ENCODE peak calls at places on chromosome 18, in five cellular contexts. One of them, this sample, is unnamed.
A peak's percentile ranks its signal among the peaks of the same experiment; 100 is the strongest.

GRCh38 chr18:9536354-9537152 is 61.2 kb downstream of the RALBP1 start:
- DNase-seq in GM12878: no peak
- DNase-seq in H1: no peak
- DNase-seq in HepG2: no peak
- DNase-seq in NT2/D1: no peak
- DNase-seq in this sample: no peak

GRCh38 chr18:51029378-51029693 is 677 bp upstream of the SMAD4 start:
- DNase-seq in GM12878: no peak
- DNase-seq in H1: no peak
- DNase-seq in HepG2: no peak
- DNase-seq in NT2/D1: no peak
- DNase-seq in this sample: no peak

GRCh38 chr18:33269223-33269622 is 171.3 kb downstream of the CCDC178 start:
- DNase-seq in GM12878: no peak
- DNase-seq in H1: no peak
- DNase-seq in HepG2: no peak
- DNase-seq in NT2/D1: no peak
- DNase-seq in this sample: no peak

GRCh38 chr18:73509460-73509859 is 638.2 kb downstream of the FBXO15 start:
- DNase-seq in GM12878: no peak
- DNase-seq in H1: no peak
- DNase-seq in HepG2: no peak
- DNase-seq in NT2/D1: no peak
- DNase-seq in this sample: no peak

GRCh38 chr18:76006151-76006550 is 488.9 kb downstream of the ZNF516 start:
- DNase-seq in GM12878: no peak
- DNase-seq in H1: no peak
- DNase-seq in HepG2: no peak
- DNase-seq in NT2/D1: no peak
- DNase-seq in this sample: no peak

GRCh38 chr18:45168883-45169585 is 446.2 kb upstream of the SLC14A2 start:
- DNase-seq in GM12878: no peak
- DNase-seq in H1: no peak
- DNase-seq in HepG2: no peak
- DNase-seq in NT2/D1: no peak
- DNase-seq in this sample: no peak

GRCh38 chr18:10525563-10526210 is at the start of gene NAPG:
- DNase-seq in GM12878: peak; percentile 82
- DNase-seq in H1: peak; percentile 80
- DNase-seq in HepG2: peak; percentile 81
- DNase-seq in NT2/D1: peak; percentile 78
- DNase-seq in this sample: peak; percentile 89

GRCh38 chr18:11458447-11458846 is 150.9 kb upstream of the SLC35G4 start:
- DNase-seq in GM12878: no peak
- DNase-seq in H1: no peak
- DNase-seq in HepG2: no peak
- DNase-seq in NT2/D1: no peak
- DNase-seq in this sample: no peak

GRCh38 chr18:30094556-30094955 is 948.0 kb downstream of the DSC3 start:
- DNase-seq in GM12878: no peak
- DNase-seq in H1: no peak
- DNase-seq in HepG2: no peak
- DNase-seq in NT2/D1: no peak
- DNase-seq in this sample: no peak

GRCh38 chr18:53380063-53380639 is 844.3 kb downstream of the MBD2 start:
- DNase-seq in GM12878: peak; percentile 3
- DNase-seq in H1: no peak
- DNase-seq in HepG2: peak; percentile 7
- DNase-seq in NT2/D1: peak; percentile 13
- DNase-seq in this sample: peak; percentile 3

GRCh38 chr18:2921778-2922177 is 75.0 kb downstream of the EMILIN2 start:
- DNase-seq in GM12878: no peak
- DNase-seq in H1: no peak
- DNase-seq in HepG2: no peak
- DNase-seq in NT2/D1: no peak
- DNase-seq in this sample: no peak

GRCh38 chr18:31516432-31516831 is 18.5 kb downstream of the DSG2 start:
- DNase-seq in GM12878: no peak
- DNase-seq in H1: no peak
- DNase-seq in HepG2: no peak
- DNase-seq in NT2/D1: no peak
- DNase-seq in this sample: no peak

GRCh38 chr18:64202836-64203235 is 53.9 kb upstream of the LINC00305 start:
- DNase-seq in GM12878: no peak
- DNase-seq in H1: no peak
- DNase-seq in HepG2: no peak
- DNase-seq in NT2/D1: no peak
- DNase-seq in this sample: no peak

GRCh38 chr18:64207818-64208217 is 58.9 kb upstream of the LINC00305 start:
- DNase-seq in GM12878: no peak
- DNase-seq in H1: no peak
- DNase-seq in HepG2: no peak
- DNase-seq in NT2/D1: no peak
- DNase-seq in this sample: no peak

GRCh38 chr18:64203295-64203694 is 54.4 kb upstream of the LINC00305 start:
- DNase-seq in GM12878: no peak
- DNase-seq in H1: no peak
- DNase-seq in HepG2: no peak
- DNase-seq in NT2/D1: no peak
- DNase-seq in this sample: no peak

GRCh38 chr18:64201781-64202180 is 52.9 kb upstream of the LINC00305 start:
- DNase-seq in GM12878: no peak
- DNase-seq in H1: no peak
- DNase-seq in HepG2: no peak
- DNase-seq in NT2/D1: no peak
- DNase-seq in this sample: no peak

GRCh38 chr18:64202229-64202835 is 53.4 kb upstream of the LINC00305 start:
- DNase-seq in GM12878: peak; percentile 12
- DNase-seq in H1: no peak
- DNase-seq in HepG2: no peak
- DNase-seq in NT2/D1: no peak
- DNase-seq in this sample: no peak
- TF ChIP-seq SUZ12 in GM12878: no peak
- TF ChIP-seq SUZ12 in H1: no peak
- TF ChIP-seq SUZ12 in HepG2: no peak
- TF ChIP-seq SUZ12 in NT2/D1: no peak
- TF ChIP-seq SUZ12 in this sample: no peak

GRCh38 chr18:8174758-8175157 is 434.5 kb upstream of the RAB12 start:
- DNase-seq in GM12878: no peak
- DNase-seq in H1: no peak
- DNase-seq in HepG2: no peak
- DNase-seq in NT2/D1: no peak
- DNase-seq in this sample: no peak
- TF ChIP-seq SUZ12 in GM12878: no peak
- TF ChIP-seq SUZ12 in H1: no peak
- TF ChIP-seq SUZ12 in HepG2: no peak
- TF ChIP-seq SUZ12 in NT2/D1: no peak
- TF ChIP-seq SUZ12 in this sample: no peak

GRCh38 chr18:59537581-59537980 is 159.6 kb downstream of the CCBE1 start:
- DNase-seq in GM12878: no peak
- DNase-seq in H1: no peak
- DNase-seq in HepG2: no peak
- DNase-seq in NT2/D1: no peak
- DNase-seq in this sample: no peak

GRCh38 chr18:59536181-59536580 is 161.0 kb downstream of the CCBE1 start:
- DNase-seq in GM12878: no peak
- DNase-seq in H1: no peak
- DNase-seq in HepG2: no peak
- DNase-seq in NT2/D1: no peak
- DNase-seq in this sample: no peak

GRCh38 chr18:59539108-59539507 is 158.1 kb downstream of the CCBE1 start:
- DNase-seq in GM12878: no peak
- DNase-seq in H1: no peak
- DNase-seq in HepG2: no peak
- DNase-seq in NT2/D1: no peak
- DNase-seq in this sample: no peak

GRCh38 chr18:59540819-59541218 is 156.4 kb downstream of the CCBE1 start:
- DNase-seq in GM12878: no peak
- DNase-seq in H1: no peak
- DNase-seq in HepG2: no peak
- DNase-seq in NT2/D1: no peak
- DNase-seq in this sample: no peak

DNA sequence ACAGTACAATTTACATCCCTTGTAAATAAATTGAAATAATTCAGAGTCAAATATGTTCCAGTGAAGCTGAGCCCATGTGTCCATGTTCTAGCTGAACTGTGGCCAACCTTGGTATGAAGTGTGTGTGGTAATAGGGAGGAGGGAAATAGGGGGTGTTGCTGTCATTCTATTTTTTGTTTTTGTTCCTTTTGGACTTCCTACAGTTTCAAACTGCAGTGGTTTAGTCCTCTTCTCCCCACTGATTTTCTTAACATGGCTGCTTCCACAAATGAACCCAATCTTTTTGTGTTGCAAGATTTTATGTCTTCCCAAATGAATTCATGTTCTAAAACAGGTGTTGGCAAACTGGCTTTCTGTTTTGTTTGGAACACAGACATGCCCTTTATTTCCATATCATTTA is 156.9 kb downstream of the CCBE1 start:
- DNase-seq in GM12878: no peak
- DNase-seq in H1: no peak
- DNase-seq in HepG2: no peak
- DNase-seq in NT2/D1: no peak
- DNase-seq in this sample: no peak
- TF ChIP-seq SUZ12 in GM12878: no peak
- TF ChIP-seq SUZ12 in H1: no peak
- TF ChIP-seq SUZ12 in HepG2: no peak
- TF ChIP-seq SUZ12 in NT2/D1: no peak
- TF ChIP-seq SUZ12 in this sample: no peak

GRCh38 chr18:58362027-58362575 is 266.8 kb downstream of the ALPK2 start:
- DNase-seq in GM12878: no peak
- DNase-seq in H1: no peak
- DNase-seq in HepG2: no peak
- DNase-seq in NT2/D1: no peak
- DNase-seq in this sample: no peak
- TF ChIP-seq SUZ12 in GM12878: no peak
- TF ChIP-seq SUZ12 in H1: no peak
- TF ChIP-seq SUZ12 in HepG2: no peak
- TF ChIP-seq SUZ12 in NT2/D1: no peak
- TF ChIP-seq SUZ12 in this sample: no peak

DNA sequence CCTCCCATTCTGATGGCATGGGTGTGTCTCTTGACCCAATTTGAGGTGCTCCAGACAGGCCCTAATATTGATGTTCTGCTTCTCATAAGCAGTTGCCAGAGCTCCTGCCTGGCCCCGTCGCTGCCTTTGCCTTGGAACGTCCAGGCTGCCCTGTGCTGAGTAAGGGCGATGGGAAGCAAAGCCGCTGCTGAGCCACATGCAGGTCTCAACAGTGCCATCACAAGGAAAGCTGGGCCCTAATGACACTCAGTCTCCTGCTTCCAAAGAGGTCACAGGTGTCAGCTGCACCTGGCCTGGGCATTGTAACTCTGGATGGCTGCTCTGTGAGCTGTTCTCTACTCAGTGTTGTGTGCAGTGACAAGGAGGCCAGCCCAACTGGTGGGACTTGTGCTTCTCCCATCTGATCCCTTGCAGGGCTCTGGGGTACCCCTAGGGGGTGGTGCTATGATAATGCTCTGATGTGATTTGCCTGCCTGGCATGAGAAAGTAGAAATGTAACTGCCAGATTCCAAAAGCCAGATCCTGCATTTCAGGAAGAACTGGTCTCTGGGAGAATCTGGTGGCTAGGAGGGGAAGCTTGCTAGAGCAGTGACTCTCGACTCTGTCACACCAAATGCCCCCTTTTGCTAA is 8.7 kb downstream of the TTC39C start:
- DNase-seq in GM12878: no peak
- DNase-seq in H1: no peak
- DNase-seq in HepG2: peak; percentile 9
- DNase-seq in NT2/D1: no peak
- DNase-seq in this sample: no peak
- TF ChIP-seq SUZ12 in GM12878: no peak
- TF ChIP-seq SUZ12 in H1: no peak
- TF ChIP-seq SUZ12 in HepG2: no peak
- TF ChIP-seq SUZ12 in NT2/D1: no peak
- TF ChIP-seq SUZ12 in this sample: no peak

GRCh38 chr18:7568426-7568825 is 1.3 kb downstream of the PTPRM start:
- DNase-seq in GM12878: no peak
- DNase-seq in H1: no peak
- DNase-seq in HepG2: peak; percentile 33
- DNase-seq in NT2/D1: no peak
- DNase-seq in this sample: peak; percentile 21
- TF ChIP-seq SUZ12 in GM12878: no peak
- TF ChIP-seq SUZ12 in H1: no peak
- TF ChIP-seq SUZ12 in HepG2: no peak
- TF ChIP-seq SUZ12 in NT2/D1: no peak
- TF ChIP-seq SUZ12 in this sample: no peak

GRCh38 chr18:24991661-24992060 is 360.3 kb downstream of the ZNF521 start:
- DNase-seq in GM12878: no peak
- DNase-seq in H1: no peak
- DNase-seq in HepG2: no peak
- DNase-seq in NT2/D1: no peak
- DNase-seq in this sample: no peak
- TF ChIP-seq SUZ12 in GM12878: no peak
- TF ChIP-seq SUZ12 in H1: no peak
- TF ChIP-seq SUZ12 in HepG2: no peak
- TF ChIP-seq SUZ12 in NT2/D1: no peak
- TF ChIP-seq SUZ12 in this sample: no peak

GRCh38 chr18:48766487-48766886 is 184.3 kb downstream of the SMAD7 start:
- DNase-seq in GM12878: no peak
- DNase-seq in H1: no peak
- DNase-seq in HepG2: no peak
- DNase-seq in NT2/D1: no peak
- DNase-seq in this sample: no peak
- TF ChIP-seq SUZ12 in GM12878: no peak
- TF ChIP-seq SUZ12 in H1: no peak
- TF ChIP-seq SUZ12 in HepG2: no peak
- TF ChIP-seq SUZ12 in NT2/D1: no peak
- TF ChIP-seq SUZ12 in this sample: no peak

DNA sequence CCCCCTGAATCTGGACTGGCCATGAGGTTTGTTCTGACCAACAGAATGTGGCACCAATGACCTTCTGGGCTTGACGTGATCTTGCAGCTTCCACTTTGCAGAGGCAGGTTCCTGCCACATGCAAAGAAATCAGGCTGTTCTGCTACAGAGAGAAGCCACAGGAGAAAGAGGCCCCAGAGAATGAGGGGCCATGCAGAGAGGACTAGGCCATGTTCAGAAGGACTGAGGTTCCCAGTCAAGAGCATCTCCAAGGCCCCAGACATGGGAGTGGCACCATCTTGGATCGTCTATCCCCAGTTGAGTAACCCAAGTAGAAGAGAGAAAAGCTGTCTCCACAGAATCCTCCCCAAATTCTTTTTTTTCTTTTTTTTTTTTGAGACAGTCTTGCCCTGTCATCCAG is 131.1 kb downstream of the ZBTB7C start:
- DNase-seq in GM12878: no peak
- DNase-seq in H1: no peak
- DNase-seq in HepG2: no peak
- DNase-seq in NT2/D1: no peak
- DNase-seq in this sample: no peak
- TF ChIP-seq SUZ12 in GM12878: no peak
- TF ChIP-seq SUZ12 in H1: no peak
- TF ChIP-seq SUZ12 in HepG2: no peak
- TF ChIP-seq SUZ12 in NT2/D1: no peak
- TF ChIP-seq SUZ12 in this sample: no peak

This sample was measured in HEK293T.